ENCODE peak calls at places on chromosomes 2 and 18, in four cellular contexts. S, J, M and K are unnamed samples.

GRCh38 chr18:56873441-56874140 is 222.4 kb downstream of the WDR7 start:
- DNase-seq in M (no peak), S (no peak), J (no peak), K (no peak)

GRCh38 chr2:232486558-232487384 is 863 bp downstream of the ECEL1 start:
- DNase-seq in S (no peak), J (no peak), M (no peak), K (no peak)

GRCh38 chr2:100819365-100820345 is at the start of gene NPAS2:
- DNase-seq in J (no peak), M (no peak), S (peak; percentile 9), K (no peak)

GRCh38 chr2:10879624-10880585 is 31.8 kb upstream of the KCNF1 start:
- DNase-seq in M (no peak), S (no peak), J (no peak), K (no peak)

GRCh38 chr18:25561923-25562322 is 210.0 kb upstream of the ZNF521 start:
- DNase-seq in M (no peak), J (no peak), S (no peak), K (no peak)

GRCh38 chr2:190311893-190312634 is 7.6 kb downstream of the HIBCH start:
- DNase-seq in J (no peak), M (no peak), S (no peak), K (no peak)

GRCh38 chr2:106978647-106979046 is 92.7 kb upstream of the ST6GAL2 start:
- DNase-seq in M (no peak), J (no peak), S (no peak), K (no peak)

GRCh38 chr18:62175521-62175920 is 11.3 kb downstream of the PIGN start:
- DNase-seq in S (no peak), M (no peak), J (no peak), K (no peak)

GRCh38 chr2:80007722-80008503 is 296.6 kb downstream of the LRRTM1 start:
- DNase-seq in J (no peak), S (no peak), M (no peak), K (no peak)

GRCh38 chr2:236642584-236643291 is 73.1 kb downstream of the ACKR3 start:
- DNase-seq in J (no peak), M (no peak), S (no peak), K (no peak)